ENCODE peak calls at places on chromosomes 1 and 21, in seven cellular contexts. O is SJSA1, V is left lung, E is ovary, P is tibial nerve, W is tibial artery, Q is sigmoid colon. R is an unnamed sample.

GRCh38 chr1:59432531-59433439 is 135.9 kb downstream of the FGGY start:
- DNase-seq in V (no peak), E (no peak), Q (no peak), O (no peak), W (no peak), P (no peak), R (no peak)

GRCh38 chr1:11729498-11730428 is 6.2 kb upstream of the AGTRAP start:
- DNase-seq in E (no peak), O (no peak), V (no peak), Q (no peak), P (peak; percentile 36), W (peak; percentile 48), R (no peak)

GRCh38 chr1:68213843-68214242 is 18.5 kb downstream of the WLS start:
- DNase-seq in Q (peak; percentile 97), W (peak; percentile 86), O (no peak), V (peak; percentile 46), E (peak; percentile 52), P (peak; percentile 83), R (no peak)

GRCh38 chr1:38891753-38892152 is 10.4 kb upstream of the GJA9 start:
- DNase-seq in W (no peak), V (no peak), P (no peak), E (no peak), O (no peak), Q (no peak), R (no peak)

GRCh38 chr1:108712605-108713150 is at the start of gene FNDC7:
- DNase-seq in P (no peak), Q (no peak), E (no peak), V (no peak), W (no peak), O (no peak), R (no peak)

GRCh38 chr1:61609040-61609439 is 115.9 kb downstream of the TM2D1 start:
- DNase-seq in E (no peak), V (no peak), P (no peak), Q (no peak), O (no peak), W (no peak), R (no peak)

GRCh38 chr1:194908643-194909042 is 1699.6 kb downstream of the KCNT2 start:
- DNase-seq in W (no peak), E (no peak), O (no peak), Q (no peak), P (no peak), V (no peak), R (no peak)

GRCh38 chr1:240562111-240562590 is 49.8 kb downstream of the GREM2 start:
- DNase-seq in E (no peak), O (no peak), V (no peak), Q (no peak), P (no peak), W (no peak), R (no peak)

GRCh38 chr1:28178690-28179485 is 2.4 kb upstream of the PTAFR start:
- DNase-seq in E (no peak), V (no peak), P (no peak), W (no peak), Q (no peak), O (no peak), R (no peak)

GRCh38 chr1:235675152-235675890 is 25.7 kb upstream of the GNG4 start:
- DNase-seq in E (no peak), V (no peak), W (no peak), O (no peak), P (no peak), Q (no peak), R (no peak)

GRCh38 chr21:45934570-45934969 is 47.0 kb upstream of the COL6A1 start:
- DNase-seq in O (no peak), W (no peak), V (no peak), Q (no peak), E (no peak), P (no peak), R (no peak)

GRCh38 chr1:74767490-74767889 is 34.5 kb downstream of the TYW3 start:
- DNase-seq in P (no peak), V (no peak), O (no peak), Q (no peak), W (no peak), E (no peak), R (no peak)

GRCh38 chr1:201531551-201532425 is 7.1 kb upstream of the NAV1 start:
- DNase-seq in W (no peak), E (no peak), V (no peak), P (no peak), O (no peak), Q (no peak), R (no peak)

GRCh38 chr21:18041012-18041411 is 203.6 kb upstream of the CHODL start:
- DNase-seq in O (no peak), V (no peak), E (no peak), Q (no peak), P (peak; percentile 9), W (no peak), R (no peak)

GRCh38 chr1:109975718-109976117 is 8.8 kb upstream of the AHCYL1 start:
- DNase-seq in W (no peak), V (no peak), P (no peak), Q (no peak), E (no peak), O (peak; percentile 54), R (no peak)

GRCh38 chr1:155263067-155263466 is 907 bp upstream of the SCAMP3 start:
- DNase-seq in P (no peak), W (no peak), O (no peak), E (no peak), Q (peak; percentile 64), V (no peak), R (no peak)
- H3K27ac ChIP-seq in P (no peak overlapping the region), W (peak overlapping the region; percentile 83), O (no peak overlapping the region), E (peak overlapping the region; percentile 54), Q (peak overlapping the region; percentile 86), V (no peak overlapping the region), R (no peak overlapping the region)

DNA sequence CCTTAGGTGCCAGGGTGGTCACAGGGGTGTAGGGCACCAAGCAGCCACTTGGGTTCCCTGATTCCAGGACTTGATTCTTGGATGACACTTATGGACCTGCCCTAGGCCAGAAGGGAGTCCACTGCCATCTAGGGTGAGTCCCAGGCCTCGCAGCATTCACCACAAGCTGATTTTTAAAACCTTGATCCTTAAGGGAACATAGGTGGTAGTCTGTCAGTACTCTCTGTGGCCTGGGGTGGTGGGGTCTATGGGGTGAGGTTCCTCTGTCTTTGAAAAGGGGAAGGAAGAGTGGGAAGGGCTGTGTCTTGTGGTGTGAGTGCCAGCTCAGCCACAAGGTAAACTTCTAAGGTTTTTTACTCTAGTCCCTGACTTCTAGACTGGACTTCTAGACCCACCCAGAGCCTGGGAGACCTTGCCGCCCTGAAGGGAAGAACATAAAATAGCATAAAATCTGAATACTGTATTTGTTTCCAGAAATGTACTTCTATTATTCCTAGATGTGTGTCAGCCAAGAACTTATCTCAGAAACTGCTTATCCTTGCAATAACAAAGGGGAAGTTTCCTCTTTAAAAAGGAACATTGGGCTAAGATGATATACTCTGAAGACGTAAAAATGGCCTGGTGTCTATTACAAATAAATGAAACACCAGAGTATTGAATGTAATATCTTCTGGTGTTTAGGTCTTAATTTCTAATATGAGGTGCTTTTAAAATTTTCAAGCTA is 757.3 kb downstream of the LTN1 start:
- DNase-seq in E (no peak), W (peak; percentile 27), P (no peak), O (no peak), Q (peak; percentile 64), V (peak; percentile 37), R (no peak)
- H3K4me1 ChIP-seq in E (peaks cover 3% of the 10 kb centered on the region), W (no peaks in the 10 kb centered on the region), P (peaks cover 17% of the 10 kb centered on the region), O (no peaks in the 10 kb centered on the region), Q (peaks cover 25% of the 10 kb centered on the region), V (peaks cover 16% of the 10 kb centered on the region), R (no peaks in the 10 kb centered on the region)

GRCh38 chr1:41804176-41804575 is 114.5 kb downstream of the HIVEP3 start:
- DNase-seq in P (no peak), Q (no peak), W (no peak), E (no peak), V (no peak), O (no peak), R (no peak)

GRCh38 chr1:41803656-41804055 is 115.1 kb downstream of the HIVEP3 start:
- DNase-seq in P (no peak), W (no peak), Q (no peak), V (no peak), O (no peak), E (no peak), R (no peak)

GRCh38 chr1:41799723-41800122 is 119.0 kb downstream of the HIVEP3 start:
- DNase-seq in W (no peak), O (no peak), V (no peak), Q (no peak), P (no peak), E (no peak), R (no peak)

GRCh38 chr1:41800237-41800902 is 118.4 kb downstream of the HIVEP3 start:
- DNase-seq in W (no peak), O (no peak), P (no peak), Q (no peak), V (no peak), E (no peak), R (no peak)

GRCh38 chr1:41802532-41803501 is 115.9 kb downstream of the HIVEP3 start:
- DNase-seq in O (no peak), V (peak; percentile 75), P (peak; percentile 59), W (peak; percentile 75), E (peak; percentile 22), Q (peak; percentile 78), R (no peak)
- H3K27ac ChIP-seq in O (no peak overlapping the region), V (no peak overlapping the region), P (peak overlapping the region; percentile 32), W (peak overlapping the region; percentile 22), E (no peak overlapping the region), Q (no peak overlapping the region), R (peak overlapping the region; percentile 50)

GRCh38 chr1:151939789-151940188 is 30.5 kb upstream of the THEM4 start:
- DNase-seq in Q (no peak), P (no peak), W (no peak), E (no peak), V (no peak), O (no peak), R (no peak)
- H3K4me1 ChIP-seq in Q (peaks cover 24% of the 10 kb centered on the region), P (peaks cover 42% of the 10 kb centered on the region), W (no peaks in the 10 kb centered on the region), E (peaks cover 15% of the 10 kb centered on the region), V (peaks cover 28% of the 10 kb centered on the region), O (peaks cover 20% of the 10 kb centered on the region), R (peaks cover 3% of the 10 kb centered on the region)

GRCh38 chr1:219188331-219188803 is 14.7 kb downstream of the LYPLAL1 start:
- DNase-seq in Q (no peak), W (no peak), O (no peak), P (no peak), E (no peak), V (no peak), R (no peak)
- H3K27ac ChIP-seq in Q (peak overlapping the region; percentile 40), W (peak overlapping the region; percentile 71), O (peak overlapping the region; percentile 76), P (no peak overlapping the region), E (no peak overlapping the region), V (no peak overlapping the region), R (no peak overlapping the region)

R was measured in effector memory CD4-positive, alpha-beta T cell.